ENCODE peak calls at places on chromosomes 16 and 17, in seven cellular contexts. One of them, this sample, is unnamed.
A peak's percentile ranks its signal among the peaks of the same experiment; 100 is the strongest.

GRCh38 chr17:5194346-5194745 is 2.7 kb upstream of the ZNF594 start:
- DNase-seq in thyroid gland: no peak
- DNase-seq in astrocyte of the spinal cord: no peak
- DNase-seq in kidney: no peak
- DNase-seq in choroid plexus epithelial cell: no peak
- DNase-seq in GM23248: peak; percentile 72
- DNase-seq in BJ: no peak
- DNase-seq in this sample: no peak

GRCh38 chr17:75514299-75515228 is 773 bp downstream of the CASKIN2 start:
- DNase-seq in thyroid gland: peak; percentile 69
- DNase-seq in astrocyte of the spinal cord: no peak
- DNase-seq in kidney: peak; percentile 93
- DNase-seq in choroid plexus epithelial cell: no peak
- DNase-seq in GM23248: peak; percentile 43
- DNase-seq in BJ: no peak
- DNase-seq in this sample: no peak

GRCh38 chr16:84299734-84300440 is 5.2 kb downstream of the WFDC1 start:
- DNase-seq in thyroid gland: no peak
- DNase-seq in astrocyte of the spinal cord: no peak
- DNase-seq in kidney: peak; percentile 47
- DNase-seq in choroid plexus epithelial cell: no peak
- DNase-seq in GM23248: no peak
- DNase-seq in BJ: no peak
- DNase-seq in this sample: no peak

GRCh38 chr16:83113317-83113716 is 486.5 kb downstream of the CDH13 start:
- DNase-seq in thyroid gland: peak; percentile 58
- DNase-seq in astrocyte of the spinal cord: no peak
- DNase-seq in kidney: no peak
- DNase-seq in choroid plexus epithelial cell: peak; percentile 63
- DNase-seq in GM23248: peak; percentile 41
- DNase-seq in BJ: no peak
- DNase-seq in this sample: no peak

GRCh38 chr17:37081287-37081686 is 132.5 kb downstream of the AATF start:
- DNase-seq in thyroid gland: no peak
- DNase-seq in astrocyte of the spinal cord: no peak
- DNase-seq in kidney: no peak
- DNase-seq in choroid plexus epithelial cell: peak; percentile 26
- DNase-seq in GM23248: no peak
- DNase-seq in BJ: no peak
- DNase-seq in this sample: no peak

GRCh38 chr16:23408242-23409201 is 44.5 kb downstream of the COG7 start:
- DNase-seq in thyroid gland: peak; percentile 20
- DNase-seq in astrocyte of the spinal cord: peak; percentile 56
- DNase-seq in kidney: no peak
- DNase-seq in choroid plexus epithelial cell: peak; percentile 24
- DNase-seq in GM23248: peak; percentile 78
- DNase-seq in BJ: peak; percentile 38
- DNase-seq in this sample: no peak

GRCh38 chr17:1703063-1703462 is 7.1 kb downstream of the TLCD2 start:
- DNase-seq in thyroid gland: no peak
- DNase-seq in astrocyte of the spinal cord: no peak
- DNase-seq in kidney: no peak
- DNase-seq in choroid plexus epithelial cell: no peak
- DNase-seq in GM23248: no peak
- DNase-seq in BJ: no peak
- DNase-seq in this sample: no peak

GRCh38 chr16:19997734-19998133 is 76.0 kb downstream of the GPR139 start:
- DNase-seq in thyroid gland: no peak
- DNase-seq in astrocyte of the spinal cord: no peak
- DNase-seq in kidney: no peak
- DNase-seq in choroid plexus epithelial cell: no peak
- DNase-seq in GM23248: no peak
- DNase-seq in BJ: no peak
- DNase-seq in this sample: no peak

GRCh38 chr17:14790518-14790917 is 474.6 kb downstream of the PMP22 start:
- DNase-seq in thyroid gland: no peak
- DNase-seq in astrocyte of the spinal cord: peak; percentile 54
- DNase-seq in kidney: no peak
- DNase-seq in choroid plexus epithelial cell: peak; percentile 80
- DNase-seq in GM23248: peak; percentile 29
- DNase-seq in BJ: no peak
- DNase-seq in this sample: no peak

GRCh38 chr17:40314557-40314953 is 5.6 kb downstream of the RARA start:
- DNase-seq in thyroid gland: peak; percentile 99
- DNase-seq in astrocyte of the spinal cord: peak; percentile 88
- DNase-seq in kidney: peak; percentile 98
- DNase-seq in choroid plexus epithelial cell: peak; percentile 70
- DNase-seq in GM23248: peak; percentile 98
- DNase-seq in BJ: peak; percentile 56
- DNase-seq in this sample: no peak

GRCh38 chr17:3475155-3475808 is 515 bp upstream of the ASPA start:
- DNase-seq in thyroid gland: no peak
- DNase-seq in astrocyte of the spinal cord: no peak
- DNase-seq in kidney: no peak
- DNase-seq in choroid plexus epithelial cell: peak; percentile 6
- DNase-seq in GM23248: peak; percentile 2
- DNase-seq in BJ: no peak
- DNase-seq in this sample: no peak

GRCh38 chr17:3474212-3474611 is 1.6 kb upstream of the ASPA start:
- DNase-seq in thyroid gland: no peak
- DNase-seq in astrocyte of the spinal cord: no peak
- DNase-seq in kidney: no peak
- DNase-seq in choroid plexus epithelial cell: peak; percentile 27
- DNase-seq in GM23248: peak; percentile 32
- DNase-seq in BJ: no peak
- DNase-seq in this sample: no peak

GRCh38 chr17:3479988-3480387 is 4.2 kb downstream of the ASPA start:
- DNase-seq in thyroid gland: no peak
- DNase-seq in astrocyte of the spinal cord: no peak
- DNase-seq in kidney: no peak
- DNase-seq in choroid plexus epithelial cell: no peak
- DNase-seq in GM23248: no peak
- DNase-seq in BJ: no peak
- DNase-seq in this sample: no peak

GRCh38 chr17:3472137-3472536 is 518 bp upstream of the SPATA22 start:
- DNase-seq in thyroid gland: no peak
- DNase-seq in astrocyte of the spinal cord: no peak
- DNase-seq in kidney: peak; percentile 61
- DNase-seq in choroid plexus epithelial cell: no peak
- DNase-seq in GM23248: no peak
- DNase-seq in BJ: no peak
- DNase-seq in this sample: no peak

DNA sequence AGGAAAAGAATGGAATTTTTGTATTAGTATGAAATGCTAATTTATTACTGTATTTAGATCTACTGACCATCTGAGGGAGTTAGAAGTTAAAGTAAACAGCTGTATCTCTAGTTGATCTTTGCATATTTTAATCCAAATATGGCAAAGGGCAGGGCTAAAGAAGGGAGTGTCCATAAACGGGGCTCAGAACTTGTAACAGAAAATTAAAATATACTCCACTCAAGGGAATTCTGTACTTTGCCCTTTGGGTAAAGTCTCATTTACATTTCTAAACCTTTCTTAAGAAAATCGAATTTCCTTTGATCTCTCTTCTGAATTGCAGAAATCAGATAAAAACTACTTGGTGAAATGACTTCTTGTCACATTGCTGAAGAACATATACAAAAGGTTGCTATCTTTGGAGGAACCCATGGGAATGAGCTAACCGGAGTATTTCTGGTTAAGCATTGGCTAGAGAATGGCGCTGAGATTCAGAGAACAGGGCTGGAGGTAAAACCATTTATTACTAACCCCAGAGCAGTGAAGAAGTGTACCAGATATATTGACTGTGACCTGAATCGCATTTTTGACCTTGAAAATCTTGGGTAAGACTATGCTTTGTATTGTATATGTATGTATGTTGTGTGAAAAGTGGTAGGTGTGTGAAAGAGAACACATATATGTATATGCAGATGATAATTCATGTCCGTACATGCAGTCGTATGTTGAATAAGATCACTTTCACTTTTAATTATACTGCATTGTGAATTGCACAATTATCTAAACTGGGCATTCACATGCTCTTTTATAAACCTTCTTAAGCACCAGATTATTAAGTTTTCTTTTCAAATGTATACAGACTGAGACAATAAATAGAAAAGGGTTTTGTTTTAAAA is at the start of gene ASPA:
- DNase-seq in thyroid gland: no peak
- DNase-seq in astrocyte of the spinal cord: no peak
- DNase-seq in kidney: no peak
- DNase-seq in choroid plexus epithelial cell: peak; percentile 9
- DNase-seq in GM23248: peak; percentile 47
- DNase-seq in BJ: no peak
- DNase-seq in this sample: no peak
- H3K4me3 ChIP-seq in thyroid gland: no peak within 1 kb of the TSS
- H3K4me3 ChIP-seq in astrocyte of the spinal cord: no peak within 1 kb of the TSS
- H3K4me3 ChIP-seq in kidney: peak within 1 kb of the TSS; percentile 92
- H3K4me3 ChIP-seq in choroid plexus epithelial cell: peak within 1 kb of the TSS; percentile 32
- H3K4me3 ChIP-seq in GM23248: peak within 1 kb of the TSS; percentile 77
- H3K4me3 ChIP-seq in BJ: no peak within 1 kb of the TSS
- H3K4me3 ChIP-seq in this sample: no peak within 1 kb of the TSS

DNA sequence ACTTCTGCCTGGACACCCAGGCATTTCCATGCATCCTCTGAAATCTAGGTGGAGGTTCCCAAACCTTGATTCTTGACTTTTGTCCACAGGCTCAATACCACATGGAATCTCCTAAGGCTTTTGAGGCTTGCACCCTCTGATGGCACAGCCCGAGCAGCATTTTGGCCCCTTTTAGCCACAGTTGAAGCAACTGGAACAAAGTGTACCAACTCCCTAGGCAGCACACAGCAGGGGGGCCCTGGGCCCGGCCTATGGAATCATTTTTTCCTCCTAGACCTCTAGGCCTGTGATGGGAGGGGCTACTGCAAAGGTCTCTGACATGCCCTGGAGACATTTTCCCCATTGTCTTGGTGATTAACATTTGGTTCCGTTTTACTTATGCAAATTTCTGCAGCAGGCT is 32.0 kb downstream of the ABCC1 start:
- DNase-seq in thyroid gland: no peak
- DNase-seq in astrocyte of the spinal cord: no peak
- DNase-seq in kidney: no peak
- DNase-seq in choroid plexus epithelial cell: no peak
- DNase-seq in GM23248: no peak
- DNase-seq in BJ: no peak
- DNase-seq in this sample: no peak
- H3K4me3 ChIP-seq in thyroid gland: no peak overlapping the region
- H3K4me3 ChIP-seq in astrocyte of the spinal cord: no peak overlapping the region
- H3K4me3 ChIP-seq in kidney: no peak overlapping the region
- H3K4me3 ChIP-seq in choroid plexus epithelial cell: no peak overlapping the region
- H3K4me3 ChIP-seq in GM23248: no peak overlapping the region
- H3K4me3 ChIP-seq in BJ: no peak overlapping the region
- H3K4me3 ChIP-seq in this sample: no peak overlapping the region

GRCh38 chr16:49835116-49835880 is 20.6 kb downstream of the ZNF423 start:
- DNase-seq in thyroid gland: no peak
- DNase-seq in astrocyte of the spinal cord: no peak
- DNase-seq in kidney: peak; percentile 72
- DNase-seq in choroid plexus epithelial cell: no peak
- DNase-seq in GM23248: no peak
- DNase-seq in BJ: no peak
- DNase-seq in this sample: no peak

GRCh38 chr16:49833055-49833454 is 22.9 kb downstream of the ZNF423 start:
- DNase-seq in thyroid gland: peak; percentile 28
- DNase-seq in astrocyte of the spinal cord: no peak
- DNase-seq in kidney: peak; percentile 78
- DNase-seq in choroid plexus epithelial cell: no peak
- DNase-seq in GM23248: peak; percentile 6
- DNase-seq in BJ: no peak
- DNase-seq in this sample: no peak

GRCh38 chr16:49833796-49834195 is 22.1 kb downstream of the ZNF423 start:
- DNase-seq in thyroid gland: no peak
- DNase-seq in astrocyte of the spinal cord: no peak
- DNase-seq in kidney: no peak
- DNase-seq in choroid plexus epithelial cell: no peak
- DNase-seq in GM23248: no peak
- DNase-seq in BJ: no peak
- DNase-seq in this sample: no peak

GRCh38 chr16:49836218-49836617 is 19.7 kb downstream of the ZNF423 start:
- DNase-seq in thyroid gland: no peak
- DNase-seq in astrocyte of the spinal cord: no peak
- DNase-seq in kidney: no peak
- DNase-seq in choroid plexus epithelial cell: no peak
- DNase-seq in GM23248: no peak
- DNase-seq in BJ: no peak
- DNase-seq in this sample: no peak

GRCh38 chr16:49834496-49835009 is 21.4 kb downstream of the ZNF423 start:
- DNase-seq in thyroid gland: peak; percentile 35
- DNase-seq in astrocyte of the spinal cord: no peak
- DNase-seq in kidney: peak; percentile 92
- DNase-seq in choroid plexus epithelial cell: peak; percentile 55
- DNase-seq in GM23248: peak; percentile 17
- DNase-seq in BJ: no peak
- DNase-seq in this sample: no peak
- H3K4me3 ChIP-seq in thyroid gland: no peak overlapping the region
- H3K4me3 ChIP-seq in astrocyte of the spinal cord: no peak overlapping the region
- H3K4me3 ChIP-seq in kidney: no peak overlapping the region
- H3K4me3 ChIP-seq in choroid plexus epithelial cell: no peak overlapping the region
- H3K4me3 ChIP-seq in GM23248: no peak overlapping the region
- H3K4me3 ChIP-seq in BJ: no peak overlapping the region
- H3K4me3 ChIP-seq in this sample: no peak overlapping the region

DNA sequence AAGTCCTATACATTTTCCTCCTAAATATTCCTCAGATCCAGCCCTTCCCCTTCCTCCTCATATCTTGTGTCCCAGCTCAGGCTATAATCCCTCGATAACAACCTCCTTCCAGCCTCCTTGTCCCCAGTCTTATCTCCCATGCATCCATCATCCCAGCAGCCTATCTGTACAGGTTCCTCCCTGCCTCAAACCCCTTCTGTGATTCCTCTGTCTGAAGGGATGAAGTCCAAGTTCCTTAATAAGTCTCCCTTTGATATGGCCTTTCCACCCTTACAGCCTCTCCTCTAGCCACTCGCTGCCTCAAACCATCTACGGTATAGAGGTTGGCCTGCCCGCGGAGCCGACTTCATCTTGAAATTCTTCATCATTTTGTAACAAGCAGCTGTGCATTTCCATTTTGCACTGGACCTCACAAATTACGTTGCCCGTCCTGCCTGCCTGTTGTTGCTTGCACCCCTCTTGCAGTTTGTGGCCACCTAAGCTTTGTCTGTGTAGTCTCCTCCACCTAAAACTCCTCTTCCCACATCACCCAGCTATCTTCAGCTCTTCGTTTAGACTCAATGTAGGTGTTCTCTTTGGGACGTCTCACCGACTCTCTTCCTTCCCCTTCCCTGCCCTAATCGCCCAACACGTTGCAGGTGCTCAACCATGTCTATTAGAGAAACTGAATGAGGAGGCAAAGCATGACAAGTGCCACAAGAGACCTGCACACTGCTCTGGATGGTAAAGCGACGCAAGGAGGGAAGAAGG is 763 bp upstream of the CDK5RAP3 start:
- DNase-seq in thyroid gland: no peak
- DNase-seq in astrocyte of the spinal cord: no peak
- DNase-seq in kidney: no peak
- DNase-seq in choroid plexus epithelial cell: no peak
- DNase-seq in GM23248: no peak
- DNase-seq in BJ: no peak
- DNase-seq in this sample: no peak
- H3K4me3 ChIP-seq in thyroid gland: peak overlapping the region; percentile 22
- H3K4me3 ChIP-seq in astrocyte of the spinal cord: peak overlapping the region; percentile 16
- H3K4me3 ChIP-seq in kidney: peak overlapping the region; percentile 58
- H3K4me3 ChIP-seq in choroid plexus epithelial cell: peak overlapping the region; percentile 45
- H3K4me3 ChIP-seq in GM23248: peak overlapping the region; percentile 48
- H3K4me3 ChIP-seq in BJ: peak overlapping the region; percentile 25
- H3K4me3 ChIP-seq in this sample: peak overlapping the region; percentile 45

GRCh38 chr17:42288985-42289862 is 926 bp downstream of the STAT5A start:
- DNase-seq in thyroid gland: peak; percentile 61
- DNase-seq in astrocyte of the spinal cord: no peak
- DNase-seq in kidney: peak; percentile 86
- DNase-seq in choroid plexus epithelial cell: no peak
- DNase-seq in GM23248: no peak
- DNase-seq in BJ: no peak
- DNase-seq in this sample: no peak
- H3K4me3 ChIP-seq in thyroid gland: peak overlapping the region; percentile 78
- H3K4me3 ChIP-seq in astrocyte of the spinal cord: no peak overlapping the region
- H3K4me3 ChIP-seq in kidney: no peak overlapping the region
- H3K4me3 ChIP-seq in choroid plexus epithelial cell: peak overlapping the region; percentile 56
- H3K4me3 ChIP-seq in GM23248: peak overlapping the region; percentile 76
- H3K4me3 ChIP-seq in BJ: peak overlapping the region; percentile 57
- H3K4me3 ChIP-seq in this sample: peak overlapping the region; percentile 63

This sample was measured in GM12864.